ENCODE peak calls at places on chromosomes 3 and 15, in four cellular contexts. Z, J, H and M are unnamed samples. For H3K4me1, the result is how much of the 10 kb centered on the place peaks cover.

GRCh38 chr3:115156255-115156654 is 9.2 kb upstream of the ZBTB20 start:
- DNase-seq in Z (no peak), J (no peak), H (no peak), M (no peak)

GRCh38 chr3:5123937-5124336 is 1.8 kb downstream of the ARL8B start:
- DNase-seq in Z (no peak), J (no peak), H (no peak), M (no peak)

GRCh38 chr3:133905376-133905775 is 9.7 kb upstream of the RAB6B start:
- DNase-seq in Z (no peak), J (no peak), H (no peak), M (no peak)

GRCh38 chr15:101320501-101321052 is 25.5 kb upstream of the SNRPA1 start:
- DNase-seq in Z (no peak), J (no peak), H (peak), M (peak)

GRCh38 chr15:76057332-76058000 is 2.3 kb upstream of the TMEM266 start:
- DNase-seq in Z (no peak), J (no peak), H (no peak), M (no peak)

GRCh38 chr15:71496336-71496955 is 313.9 kb upstream of the NR2E3 start:
- DNase-seq in Z (no peak), J (no peak), H (no peak), M (no peak)

GRCh38 chr3:120894285-120894684 is 13.7 kb upstream of the STXBP5L start:
- DNase-seq in Z (no peak), J (no peak), H (no peak), M (no peak)

GRCh38 chr15:77012868-77013267 is 17.9 kb downstream of the PSTPIP1 start:
- DNase-seq in Z (no peak), J (no peak), H (no peak), M (no peak)

GRCh38 chr15:44584162-44584749 is 47.3 kb downstream of the EIF3J start:
- DNase-seq in Z (no peak), J (no peak), H (peak), M (peak)

GRCh38 chr3:100957407-100958100 is 35.7 kb downstream of the ABI3BP start:
- DNase-seq in Z (no peak), J (no peak), H (no peak), M (no peak)

DNA sequence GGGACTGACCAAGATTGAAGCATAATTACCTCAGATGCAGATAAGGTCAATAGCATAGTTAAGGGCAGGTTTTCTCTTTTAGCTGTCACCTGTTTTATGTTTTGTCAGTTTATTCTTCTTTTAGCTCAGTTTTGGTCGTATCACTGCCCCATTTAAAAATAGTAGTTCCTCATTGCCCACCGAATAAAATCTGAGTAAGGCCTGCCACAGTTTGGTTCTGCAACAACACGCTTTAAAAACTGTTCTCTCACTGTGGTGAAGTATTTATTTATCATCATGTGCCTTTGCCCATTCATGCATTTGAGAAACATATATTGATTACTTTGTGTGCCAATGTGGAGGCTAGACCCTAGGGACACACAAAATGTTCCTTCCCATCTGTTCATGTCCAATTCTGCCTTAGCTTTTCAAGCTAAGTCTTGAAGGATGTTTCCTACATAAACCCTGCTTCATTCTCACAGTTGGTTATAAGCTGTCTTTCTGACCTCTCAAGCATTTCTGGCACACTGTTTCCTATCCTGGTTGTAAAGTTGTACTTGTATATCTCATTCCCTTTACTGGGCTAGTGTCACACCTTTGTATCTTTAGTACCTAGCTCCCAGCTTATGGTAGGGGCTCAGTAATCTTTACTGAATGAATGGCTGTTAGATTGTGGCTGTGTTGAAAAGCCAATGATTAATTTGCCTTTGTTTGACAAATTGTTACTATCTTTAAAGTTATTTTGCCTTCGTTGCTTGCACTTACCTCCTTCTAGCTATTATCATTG is 23.9 kb downstream of the AKAP13 start:
- DNase-seq in Z (no peak), J (no peak), H (no peak), M (no peak)
- H3K4me1 ChIP-seq in Z (half or more), J (under half), H (half or more), M (under half)

GRCh38 chr3:135992072-135992471 is 26.5 kb downstream of the PPP2R3A start:
- DNase-seq in Z (no peak), J (no peak), H (no peak), M (no peak)
- H3K4me3 ChIP-seq in Z (no peak), J (no peak), H (no peak), M (no peak)

GRCh38 chr15:67254238-67255175 is at the start of the genes AAGAB and IQCH:
- DNase-seq in Z (peak), J (peak), H (peak), M (peak)
- TF ChIP-seq POLR2A in Z (no peak), J (peak), H (peak), M (peak)

GRCh38 chr3:58752168-58752567 is 85.6 kb upstream of the FAM3D start:
- DNase-seq in Z (no peak), J (no peak), H (no peak), M (no peak)

GRCh38 chr3:58746758-58747157 is 80.2 kb upstream of the FAM3D start:
- DNase-seq in Z (no peak), J (no peak), H (no peak), M (no peak)

GRCh38 chr3:58748024-58748423 is 81.5 kb upstream of the FAM3D start:
- DNase-seq in Z (no peak), J (no peak), H (no peak), M (no peak)

GRCh38 chr3:58751235-58751634 is 84.7 kb upstream of the FAM3D start:
- DNase-seq in Z (no peak), J (no peak), H (no peak), M (no peak)

DNA sequence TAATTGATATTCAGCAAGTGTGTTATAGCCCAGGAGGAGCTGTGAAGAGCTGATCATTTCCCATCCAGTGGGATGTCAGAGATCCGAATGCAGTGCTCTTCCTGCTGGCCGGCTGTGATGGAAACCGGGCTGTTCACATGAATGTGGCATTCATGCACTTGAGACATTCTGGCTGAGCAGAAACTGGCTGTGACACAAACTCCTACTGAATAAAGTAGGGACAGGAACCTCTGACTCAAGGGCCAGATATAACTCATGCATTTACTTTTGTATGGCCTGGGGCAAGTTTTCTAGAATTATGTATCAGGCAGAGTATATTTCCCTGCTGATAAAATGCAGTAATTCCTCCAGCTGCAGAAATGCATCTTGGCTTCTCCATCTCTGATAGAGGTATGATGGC is 83.4 kb upstream of the FAM3D start:
- DNase-seq in Z (no peak), J (no peak), H (no peak), M (no peak)
- H3K4me1 ChIP-seq in Z (under half), J (under half), H (under half), M (under half)

DNA sequence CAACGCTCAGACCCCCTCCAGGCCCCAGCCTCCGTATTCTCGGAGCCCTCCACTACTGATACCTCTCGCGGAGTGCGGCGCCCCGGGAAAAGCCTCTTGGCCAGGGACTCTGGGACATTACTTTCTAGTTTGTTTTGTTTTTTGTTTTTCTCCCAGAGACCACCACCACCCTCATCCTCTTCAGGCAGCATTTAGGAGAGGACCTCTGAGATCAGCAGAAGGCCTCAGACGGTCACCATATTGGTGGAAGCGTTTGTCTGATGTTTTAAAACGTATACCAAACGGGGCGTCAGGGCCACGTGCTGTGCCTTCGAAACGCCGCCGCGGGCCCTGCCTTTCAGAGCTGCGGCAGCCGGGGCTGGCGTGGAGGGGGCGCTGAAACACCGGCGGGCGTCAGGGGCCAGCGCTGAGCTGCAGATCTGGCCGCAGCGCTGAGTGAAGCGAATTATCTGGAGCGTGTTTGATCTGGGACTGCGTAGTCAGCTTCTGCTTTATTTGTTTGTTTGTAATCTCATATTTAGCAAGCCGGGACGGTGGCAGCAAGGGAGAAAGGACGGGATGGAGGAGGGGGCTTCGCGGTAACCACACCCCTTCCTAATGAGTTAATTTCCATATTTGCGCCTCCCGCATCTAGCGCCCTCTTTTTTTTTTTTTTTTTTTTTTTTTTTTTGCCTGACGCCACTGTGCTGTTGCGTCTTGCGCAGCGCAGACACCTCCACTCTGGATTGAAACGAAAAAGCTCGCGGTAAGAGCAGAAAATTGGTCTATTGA is 14.8 kb downstream of the SOX2 start:
- DNase-seq in Z (no peak), J (no peak), H (no peak), M (no peak)
- H3K4me3 ChIP-seq in Z (peak), J (no peak), H (peak), M (peak)